ENCODE peak calls at places on chromosomes 5 and 9, in seven cellular contexts. P is A549, D is GM20000, K is HFF-Myc, I is neural progenitor cell, A is BJ, O is type B pancreatic cell. W is an unnamed sample.

GRCh38 chr5:139880416-139881144 is 85.0 kb downstream of the PSD2 start:
- DNase-seq in O (no peak), A (no peak), P (no peak), D (no peak), I (no peak), K (no peak), W (no peak)

GRCh38 chr5:110414360-110414759 is 312.1 kb downstream of the TMEM232 start:
- DNase-seq in I (peak), K (no peak), P (no peak), D (peak), O (no peak), A (no peak), W (no peak)

GRCh38 chr5:108726446-108727091 is 21.1 kb upstream of the FER start:
- DNase-seq in I (no peak), O (no peak), A (no peak), D (no peak), P (no peak), K (peak), W (no peak)

GRCh38 chr9:13705913-13706312 is 426.4 kb upstream of the MPDZ start:
- DNase-seq in D (no peak), P (no peak), O (no peak), A (no peak), I (peak), K (no peak), W (no peak)

GRCh38 chr5:142508630-142509425 is 177.1 kb downstream of the FGF1 start:
- DNase-seq in K (no peak), D (no peak), O (no peak), P (no peak), I (no peak), A (no peak), W (no peak)

GRCh38 chr5:142925795-142926194 is 155.6 kb downstream of the ARHGAP26 start:
- DNase-seq in K (peak), O (no peak), P (peak), D (no peak), I (no peak), A (peak), W (no peak)

GRCh38 chr5:54207566-54207965 is 102.8 kb downstream of the ARL15 start:
- DNase-seq in D (no peak), O (no peak), K (no peak), A (no peak), I (peak), P (no peak), W (no peak)

GRCh38 chr5:62473209-62473608 is 60.6 kb downstream of the IPO11 start:
- DNase-seq in K (no peak), O (no peak), D (no peak), P (no peak), A (no peak), I (no peak), W (no peak)

GRCh38 chr5:140555747-140556312 is 1.4 kb downstream of the SRA1 start:
- DNase-seq in P (no peak), K (no peak), I (no peak), D (peak), A (no peak), O (no peak), W (no peak)

GRCh38 chr9:116391306-116391900 is 237.8 kb downstream of the PAPPA start:
- DNase-seq in I (no peak), O (no peak), D (no peak), K (no peak), A (peak), P (no peak), W (no peak)

GRCh38 chr5:74042559-74043357 is 416.8 kb downstream of the ARHGEF28 start:
- DNase-seq in O (no peak), I (no peak), D (no peak), A (no peak), K (no peak), P (peak), W (no peak)

GRCh38 chr5:16871746-16872339 is 64.2 kb downstream of the MYO10 start:
- DNase-seq in K (no peak), P (no peak), O (no peak), A (peak), I (no peak), D (no peak), W (no peak)

GRCh38 chr5:71974165-71974564 is 133.1 kb upstream of the MAP1B start:
- DNase-seq in P (no peak), O (no peak), D (no peak), I (no peak), K (no peak), A (no peak), W (no peak)

GRCh38 chr9:87836951-87837715 is 45.5 kb upstream of the SPATA31E1 start:
- DNase-seq in I (no peak), P (no peak), A (no peak), D (no peak), K (no peak), O (no peak), W (no peak)

GRCh38 chr9:37839491-37840461 is 39.2 kb downstream of the DCAF10 start:
- DNase-seq in A (no peak), O (no peak), D (no peak), I (no peak), P (no peak), K (no peak), W (no peak)

GRCh38 chr9:86410281-86410680 is 56.1 kb upstream of the TUT7 start:
- DNase-seq in P (no peak), A (no peak), D (no peak), I (no peak), K (no peak), O (no peak), W (no peak)

GRCh38 chr9:117444466-117444865 is 29.6 kb upstream of the ASTN2 start:
- DNase-seq in A (no peak), D (no peak), P (no peak), O (no peak), K (no peak), I (no peak), W (no peak)

GRCh38 chr5:3787604-3788003 is 192.0 kb downstream of the IRX1 start:
- DNase-seq in D (no peak), K (no peak), P (no peak), A (no peak), I (peak), O (no peak), W (no peak)

GRCh38 chr9:134781895-134782294 is 98.7 kb upstream of the FCN2 start:
- DNase-seq in I (peak), K (no peak), O (no peak), P (no peak), D (peak), A (no peak), W (no peak)

GRCh38 chr9:114518599-114519022 is 13.3 kb upstream of the WHRN start:
- DNase-seq in O (no peak), K (no peak), I (no peak), A (no peak), D (peak), P (no peak), W (no peak)

GRCh38 chr9:35729700-35730485 is 2.1 kb downstream of the TLN1 start:
- DNase-seq in A (peak), O (no peak), I (peak), P (peak), D (peak), K (peak), W (peak)

GRCh38 chr5:97125125-97125683 is 17.2 kb downstream of the LIX1 start:
- DNase-seq in K (no peak), P (no peak), O (no peak), D (no peak), I (no peak), A (no peak), W (no peak)

GRCh38 chr5:157778121-157778805 is 34.8 kb downstream of the LSM11 start:
- DNase-seq in I (no peak), A (peak), O (no peak), D (no peak), K (peak), P (no peak), W (no peak)

GRCh38 chr5:120386981-120387380 is 77.1 kb upstream of the PRR16 start:
- DNase-seq in K (no peak), I (no peak), D (no peak), O (no peak), A (no peak), P (no peak), W (no peak)

GRCh38 chr5:120382813-120383212 is 81.3 kb upstream of the PRR16 start:
- DNase-seq in O (no peak), I (no peak), K (no peak), P (no peak), A (no peak), D (no peak), W (no peak)

GRCh38 chr5:120388016-120388781 is 75.9 kb upstream of the PRR16 start:
- DNase-seq in A (peak), K (peak), D (no peak), P (no peak), I (no peak), O (no peak), W (no peak)
- TF ChIP-seq CTCF in A (no peak), K (no peak), D (no peak), P (no peak), I (no peak), O (no peak), W (no peak)

GRCh38 chr5:92222449-92222848 is 839.3 kb upstream of the ARRDC3 start:
- DNase-seq in I (peak), D (no peak), A (no peak), P (peak), O (no peak), K (no peak), W (no peak)
- TF ChIP-seq CTCF in I (peak), D (no peak), A (peak), P (no peak), O (peak), K (no peak), W (peak)

GRCh38 chr5:134263801-134264200 is 37.9 kb upstream of the PPP2CA start:
- DNase-seq in O (no peak), A (no peak), K (no peak), I (no peak), P (no peak), D (no peak), W (no peak)
- TF ChIP-seq CTCF in O (no peak), A (no peak), K (no peak), I (no peak), P (no peak), D (no peak), W (no peak)

DNA sequence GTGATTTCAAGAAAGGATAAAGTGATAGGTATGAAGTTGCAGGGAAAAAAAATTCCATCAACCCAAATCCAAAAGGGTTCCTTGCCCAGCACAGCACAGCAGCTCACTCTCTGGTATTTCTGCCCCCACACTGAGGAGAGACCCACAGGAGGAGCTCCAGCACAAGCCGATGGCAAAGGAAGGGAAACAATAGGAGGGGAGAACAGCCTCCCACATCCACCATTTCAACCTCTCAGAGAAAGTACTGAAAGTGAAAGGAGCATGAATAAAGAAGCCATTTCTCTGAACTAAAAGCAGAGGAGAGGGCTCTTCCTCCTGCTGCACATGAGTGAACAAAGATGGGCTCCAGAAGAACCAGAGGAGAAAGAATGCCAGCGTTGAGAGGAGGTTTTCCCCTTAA is 54.9 kb upstream of the ZSWIM6 start:
- DNase-seq in K (no peak), O (no peak), D (peak), P (peak), A (no peak), I (peak), W (no peak)
- TF ChIP-seq CTCF in K (no peak), O (no peak), D (no peak), P (no peak), A (peak), I (peak), W (no peak)

DNA sequence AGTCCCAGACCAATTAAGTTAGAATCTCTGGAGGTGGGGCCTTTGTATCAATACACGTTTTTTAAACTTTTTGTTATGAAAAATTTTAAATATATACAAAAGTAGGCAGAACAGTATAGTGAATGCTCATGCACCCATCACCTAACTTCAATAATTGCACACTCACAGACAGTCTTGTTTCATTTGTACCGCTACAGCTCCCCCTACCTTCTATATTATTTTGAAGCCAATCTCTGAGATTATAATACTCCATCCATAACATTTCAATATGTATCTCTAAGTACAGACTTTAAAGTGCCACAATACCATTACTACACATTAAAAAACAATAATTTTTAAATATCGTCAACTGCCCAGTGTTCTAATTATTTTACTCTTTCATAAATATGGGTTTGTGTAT is 32.9 kb downstream of the ISL1 start:
- DNase-seq in K (no peak), I (no peak), P (no peak), D (no peak), O (no peak), A (no peak), W (no peak)
- TF ChIP-seq CTCF in K (peak), I (no peak), P (no peak), D (no peak), O (peak), A (peak), W (peak)

W was measured in D721Med.